ENCODE peak calls at places on chromosomes 4 and X, in four cellular contexts. L, J, B and O are unnamed samples.

GRCh38 chr4:38894340-38894982 is 26.9 kb downstream of the FAM114A1 start:
- DNase-seq in L (no peak), J (no peak), B (no peak), O (peak; percentile 12)

GRCh38 chrX:40009462-40009851 is 88.3 kb downstream of the BCOR start:
- DNase-seq in L (no peak), J (no peak), B (no peak), O (no peak)

GRCh38 chrX:110965409-110965808 is 130.6 kb upstream of the PAK3 start:
- DNase-seq in L (no peak), J (no peak), B (no peak), O (no peak)

GRCh38 chr4:54626113-54626512 is 31.6 kb upstream of the KIT start:
- DNase-seq in L (no peak), J (no peak), B (no peak), O (no peak)

GRCh38 chrX:115311666-115312065 is 22.2 kb downstream of the LUZP4 start:
- DNase-seq in L (no peak), J (no peak), B (no peak), O (no peak)

GRCh38 chr4:12674184-12674583 is 810.0 kb downstream of the RAB28 start:
- DNase-seq in L (no peak), J (no peak), B (no peak), O (no peak)

GRCh38 chrX:70013483-70014222 is 36.1 kb downstream of the AWAT2 start:
- DNase-seq in L (no peak), J (no peak), B (no peak), O (no peak)

GRCh38 chrX:153800177-153800722 is 5.8 kb downstream of the SSR4 start:
- DNase-seq in L (no peak), J (no peak), B (no peak), O (no peak)

GRCh38 chr4:33390977-33391376 is 2670.8 kb downstream of the PCDH7 start:
- DNase-seq in L (no peak), J (no peak), B (no peak), O (no peak)

GRCh38 chrX:26783512-26784225 is 567.7 kb downstream of the MAGEB5 start:
- DNase-seq in L (no peak), J (peak; percentile 1), B (no peak), O (peak; percentile 29)

GRCh38 chr4:84492290-84492689 is 6.8 kb downstream of the NKX6-1 start:
- DNase-seq in L (no peak), J (no peak), B (no peak), O (no peak)

GRCh38 chrX:68177542-68177941 is 255.8 kb downstream of the OPHN1 start:
- DNase-seq in L (no peak), J (no peak), B (no peak), O (peak; percentile 57)

GRCh38 chrX:19440713-19441112 is 74.6 kb downstream of the MAP3K15 start:
- DNase-seq in L (no peak), J (peak; percentile 6), B (no peak), O (peak; percentile 44)